ENCODE peak calls at places on chromosomes 6 and 20, in five cellular contexts. V is GM23248, O is AG04450, F is heart right ventricle, W is left ventricle myocardium inferior. R is an unnamed sample. For H3K9me3, the result is how much of the 10 kb centered on the place peaks cover.

GRCh38 chr20:63521602-63522001 is 1.0 kb downstream of the PPDPF start:
- DNase-seq in V (peak), O (no peak), F (peak), W (no peak), R (no peak)

GRCh38 chr6:128067446-128068109 is 166.7 kb upstream of the THEMIS start:
- DNase-seq in V (no peak), O (no peak), F (no peak), W (no peak), R (no peak)

GRCh38 chr6:131572686-131573415 is at the start of gene ARG1:
- DNase-seq in V (no peak), O (no peak), F (no peak), W (no peak), R (no peak)

GRCh38 chr20:8205996-8206395 is 73.9 kb downstream of the PLCB1 start:
- DNase-seq in V (no peak), O (no peak), F (no peak), W (no peak), R (no peak)

GRCh38 chr20:2145376-2145775 is 43.7 kb downstream of the STK35 start:
- DNase-seq in V (peak), O (no peak), F (no peak), W (no peak), R (no peak)

GRCh38 chr20:18907353-18907752 is 93.8 kb downstream of the SCP2D1 start:
- DNase-seq in V (no peak), O (no peak), F (no peak), W (no peak), R (no peak)

GRCh38 chr6:88997365-88997764 is 33.9 kb upstream of the RNGTT start:
- DNase-seq in V (no peak), O (no peak), F (no peak), W (no peak), R (no peak)

GRCh38 chr20:18019068-18019467 is 38.6 kb downstream of the OVOL2 start:
- DNase-seq in V (peak), O (no peak), F (no peak), W (no peak), R (no peak)

GRCh38 chr6:93040375-93040774 is 379.0 kb downstream of the EPHA7 start:
- DNase-seq in V (no peak), O (no peak), F (no peak), W (no peak), R (no peak)

GRCh38 chr6:152313542-152314482 is 323.4 kb downstream of the SYNE1 start:
- DNase-seq in V (peak), O (peak), F (no peak), W (no peak), R (no peak)

GRCh38 chr20:50286609-50287008 is 96.0 kb downstream of the CEBPB start:
- DNase-seq in V (peak), O (no peak), F (no peak), W (peak), R (peak)

GRCh38 chr6:624979-625378 is 31.9 kb downstream of the HUS1B start:
- DNase-seq in V (peak), O (peak), F (no peak), W (no peak), R (peak)

GRCh38 chr6:110415297-110415916 is at the start of gene DDO:
- DNase-seq in V (peak), O (no peak), F (peak), W (peak), R (peak)

GRCh38 chr20:15146948-15147347 is 809.5 kb upstream of the FLRT3 start:
- DNase-seq in V (no peak), O (no peak), F (no peak), W (no peak), R (no peak)

GRCh38 chr6:29011276-29011734 is 6.2 kb upstream of the ZNF311 start:
- DNase-seq in V (peak), O (no peak), F (no peak), W (no peak), R (no peak)

GRCh38 chr20:20276806-20277530 is 90.9 kb upstream of the INSM1 start:
- DNase-seq in V (no peak), O (no peak), F (no peak), W (no peak), R (no peak)

GRCh38 chr20:34437330-34437986 is 74.4 kb downstream of the ITCH start:
- DNase-seq in V (peak), O (no peak), F (no peak), W (no peak), R (no peak)

GRCh38 chr6:24932832-24933231 is 2.9 kb downstream of the RIPOR2 start:
- DNase-seq in V (no peak), O (no peak), F (no peak), W (no peak), R (no peak)

GRCh38 chr6:137933696-137934095 is 66.6 kb downstream of the TNFAIP3 start:
- DNase-seq in V (peak), O (peak), F (no peak), W (peak), R (no peak)

GRCh38 chr20:33407251-33407650 is 5.9 kb upstream of the CDK5RAP1 start:
- DNase-seq in V (peak), O (no peak), F (no peak), W (no peak), R (peak)

GRCh38 chr20:34397096-34397495 is 34.0 kb downstream of the ITCH start:
- DNase-seq in V (no peak), O (no peak), F (no peak), W (no peak), R (no peak)

GRCh38 chr20:51631011-51631950 is 88.8 kb upstream of the NFATC2 start:
- DNase-seq in V (peak), O (peak), F (peak), W (peak), R (peak)

GRCh38 chr6:13351271-13351670 is 22.9 kb upstream of the TBC1D7 start:
- DNase-seq in V (no peak), O (no peak), F (no peak), W (no peak), R (no peak)

GRCh38 chr6:46217671-46218131 is 46.9 kb upstream of the ENPP5 start:
- DNase-seq in V (peak), O (no peak), F (no peak), W (peak), R (no peak)

GRCh38 chr6:18207438-18207837 is 52.2 kb downstream of the KDM1B start:
- DNase-seq in V (no peak), O (no peak), F (no peak), W (no peak), R (no peak)

GRCh38 chr6:113796040-113796439 is 61.1 kb upstream of the MARCKS start:
- DNase-seq in V (no peak), O (no peak), F (no peak), W (no peak), R (no peak)

GRCh38 chr6:161171207-161171606 is 102.7 kb downstream of the AGPAT4 start:
- DNase-seq in V (no peak), O (no peak), F (no peak), W (no peak), R (no peak)

GRCh38 chr6:49720372-49720771 is 7.0 kb upstream of the CRISP2 start:
- DNase-seq in V (no peak), O (no peak), F (no peak), W (no peak), R (no peak)

GRCh38 chr6:126027601-126028000 is 41.3 kb downstream of the TRMT11 start:
- DNase-seq in V (peak), O (no peak), F (no peak), W (no peak), R (no peak)

GRCh38 chr6:84709121-84709520 is 55.3 kb downstream of the TBX18 start:
- DNase-seq in V (no peak), O (no peak), F (no peak), W (no peak), R (no peak)

GRCh38 chr6:140494321-140495085 is 1120.1 kb upstream of the CITED2 start:
- DNase-seq in V (peak), O (no peak), F (no peak), W (no peak), R (no peak)

GRCh38 chr6:126033696-126034095 is 47.4 kb downstream of the TRMT11 start:
- DNase-seq in V (peak), O (peak), F (no peak), W (no peak), R (peak)

GRCh38 chr6:2448826-2449571 is 203.6 kb upstream of the GMDS start:
- DNase-seq in V (peak), O (peak), F (no peak), W (no peak), R (peak)

GRCh38 chr6:15855311-15855710 is 192.5 kb upstream of the DTNBP1 start:
- DNase-seq in V (no peak), O (no peak), F (no peak), W (no peak), R (no peak)

GRCh38 chr6:113842165-113842564 is 15.0 kb upstream of the MARCKS start:
- DNase-seq in V (peak), O (no peak), F (no peak), W (no peak), R (no peak)

GRCh38 chr20:34675993-34676641 is 775 bp downstream of the PIGU start:
- DNase-seq in V (no peak), O (no peak), F (no peak), W (no peak), R (no peak)

DNA sequence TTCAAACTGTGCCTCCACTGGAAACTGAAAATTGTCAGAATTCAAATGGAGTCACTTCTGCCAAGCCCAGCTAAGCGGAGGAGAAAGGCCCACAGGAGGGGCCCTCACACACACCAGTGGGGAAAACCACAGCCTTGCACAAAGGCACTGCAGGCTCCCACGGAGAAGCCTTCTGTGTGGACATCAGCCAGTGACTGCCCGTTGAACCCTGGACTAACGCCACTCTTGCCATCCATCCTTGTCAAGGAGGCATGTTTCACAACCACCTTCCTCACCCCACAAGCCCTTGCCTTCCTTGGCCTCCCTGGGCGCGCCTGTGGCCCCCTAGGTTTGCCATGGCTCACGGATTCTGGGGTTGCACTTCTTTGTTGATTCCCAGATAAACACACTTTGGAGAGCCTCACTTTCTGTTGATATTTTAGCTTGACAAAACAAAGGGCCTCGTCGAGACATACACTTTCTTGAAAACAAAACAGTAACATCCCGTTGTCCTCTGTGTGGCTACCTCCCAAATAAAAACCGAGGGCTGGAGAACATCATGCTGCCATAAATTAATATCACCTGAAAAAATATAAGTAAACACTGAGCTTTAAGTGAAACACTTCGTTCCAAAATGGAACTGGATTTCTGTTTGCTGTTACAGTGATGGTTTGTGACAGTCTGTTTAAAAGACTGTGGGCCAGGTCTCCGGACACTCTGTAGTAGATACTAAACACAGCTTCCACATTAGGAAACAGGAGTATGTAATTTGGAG is 187.0 kb downstream of the SMOC2 start:
- DNase-seq in V (no peak), O (no peak), F (no peak), W (no peak), R (no peak)
- H3K27ac ChIP-seq in V (no peak), O (no peak), F (no peak), W (no peak), R (no peak)

DNA sequence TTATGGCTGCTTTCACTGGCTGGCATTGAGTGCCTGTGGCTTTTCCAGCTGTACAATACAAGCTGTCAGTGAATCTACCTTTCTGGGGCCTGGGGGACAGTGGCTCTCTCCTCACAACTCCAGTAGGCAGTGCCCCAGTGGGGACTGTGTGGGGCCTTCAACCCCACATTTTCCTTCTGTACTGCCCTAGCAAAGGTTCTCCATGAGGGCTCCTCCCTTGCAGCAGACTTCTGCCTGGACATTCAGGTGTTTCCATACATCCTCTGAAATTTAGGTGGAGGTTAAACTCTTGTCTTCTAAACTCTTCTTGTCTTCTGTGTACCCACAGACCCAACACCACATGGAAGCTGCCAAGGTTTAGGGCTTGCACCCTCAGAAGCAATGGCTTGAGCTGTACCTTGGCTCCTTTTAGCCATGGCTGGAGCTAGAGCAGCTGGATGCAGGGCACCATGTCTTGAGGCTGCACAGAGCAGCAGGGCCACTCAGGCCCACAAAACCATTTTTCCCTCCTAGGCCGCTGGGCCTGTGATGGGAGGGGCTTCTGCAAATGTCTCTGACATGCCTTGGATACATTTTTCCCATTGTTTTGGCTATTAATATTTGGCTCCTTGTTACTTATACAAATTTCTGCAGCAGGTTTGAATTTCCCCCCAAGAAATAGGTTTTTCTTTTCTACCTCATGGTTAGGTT is 9.6 kb downstream of the PEX7 start:
- DNase-seq in V (no peak), O (no peak), F (no peak), W (no peak), R (no peak)
- H3K9me3 ChIP-seq in V (under half), O (under half), F (under half), W (under half), R (under half)

DNA sequence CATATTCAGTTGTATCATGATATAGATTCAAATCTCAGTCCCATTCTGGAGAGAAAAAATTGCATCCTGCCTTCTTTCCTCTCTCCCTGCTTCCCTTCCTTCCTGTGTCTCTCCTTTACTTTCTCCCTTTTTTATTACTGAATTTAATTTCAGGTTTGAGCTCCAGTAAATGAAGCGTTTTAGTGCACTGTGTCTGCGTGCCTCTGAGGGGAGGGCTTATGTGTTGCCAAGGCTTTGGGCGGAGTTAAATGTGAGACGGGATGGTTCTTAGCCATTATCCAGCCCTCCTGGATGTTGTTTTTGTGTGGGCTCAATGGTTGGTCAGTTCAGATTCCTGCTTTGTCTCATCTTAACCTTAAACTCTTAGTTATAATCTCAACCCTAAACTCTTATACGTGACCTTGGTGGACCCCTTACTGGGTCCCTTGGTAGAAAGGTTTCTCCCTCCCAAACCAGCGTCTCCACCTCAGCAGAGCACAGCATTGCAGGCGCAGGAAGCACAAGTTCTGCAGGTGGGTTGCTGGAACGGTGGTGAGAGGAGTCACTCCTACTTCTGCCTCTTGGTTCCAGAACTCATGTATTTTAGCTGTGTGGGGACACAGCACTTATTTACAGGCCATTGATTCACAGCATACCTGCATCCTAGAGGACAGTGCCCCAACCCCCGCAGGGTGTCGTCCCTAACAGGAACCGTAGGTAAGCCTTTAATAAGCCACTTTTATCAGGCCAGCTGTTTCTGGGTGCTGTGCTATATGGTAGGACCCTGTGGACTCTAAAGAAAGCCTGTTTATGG is 68.5 kb downstream of the DNAH8 start:
- DNase-seq in V (no peak), O (no peak), F (no peak), W (no peak), R (no peak)
- H3K27ac ChIP-seq in V (no peak), O (no peak), F (no peak), W (no peak), R (no peak)

GRCh38 chr20:64026-64603 is 23.4 kb upstream of the DEFB125 start:
- DNase-seq in V (no peak), O (no peak), F (no peak), W (no peak), R (no peak)

GRCh38 chr20:61230-61629 is 26.2 kb upstream of the DEFB125 start:
- DNase-seq in V (no peak), O (no peak), F (no peak), W (no peak), R (no peak)

GRCh38 chr20:60035-60918 is 27.2 kb upstream of the DEFB125 start:
- DNase-seq in V (peak), O (no peak), F (no peak), W (no peak), R (no peak)

GRCh38 chr20:61757-62156 is 25.7 kb upstream of the DEFB125 start:
- DNase-seq in V (no peak), O (no peak), F (no peak), W (no peak), R (no peak)

DNA sequence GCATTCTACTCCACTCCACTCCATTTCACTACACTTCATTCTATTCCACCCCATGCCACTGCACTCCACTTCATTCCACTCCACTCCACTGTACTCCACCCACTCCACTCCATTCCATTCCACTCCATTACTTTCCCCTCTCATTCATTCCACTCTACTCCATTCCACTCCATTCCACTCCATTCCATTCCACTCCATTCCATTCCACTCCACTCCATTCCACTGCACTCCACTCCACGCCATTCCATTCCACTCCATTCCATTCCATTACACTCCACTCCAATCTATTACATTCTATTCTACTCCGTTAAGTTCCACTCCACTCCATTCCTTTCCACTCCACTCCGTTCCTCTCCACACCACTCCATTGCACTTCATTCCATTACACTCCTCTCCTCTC is 25.0 kb upstream of the DEFB125 start:
- DNase-seq in V (no peak), O (no peak), F (no peak), W (no peak), R (no peak)
- H3K9me3 ChIP-seq in V (under half), O (half or more), F (under half), W (under half), R (under half)